ENCODE peak calls at places on chromosome 14, in five cellular contexts. M is CD4-positive, alpha-beta memory T cell; J is esophagus squamous epithelium; H is effector memory CD4-positive, alpha-beta T cell; W is PC-3. D is an unnamed sample.

GRCh38 chr14:55180434-55180833 is 11.0 kb downstream of the DLGAP5 start:
- DNase-seq in M (no peak), J (no peak), H (no peak), W (no peak), D (no peak)

GRCh38 chr14:90381999-90382451 is 14.8 kb upstream of the CALM1 start:
- DNase-seq in M (no peak), J (no peak), H (peak; percentile 8), W (peak; percentile 43), D (no peak)

GRCh38 chr14:69154779-69155178 is 1.9 kb upstream of the DCAF5 start:
- DNase-seq in M (no peak), J (no peak), H (no peak), W (peak; percentile 70), D (no peak)

GRCh38 chr14:45716506-45716905 is 463.5 kb upstream of the MIS18BP1 start:
- DNase-seq in M (no peak), J (no peak), H (no peak), W (peak; percentile 50), D (no peak)

GRCh38 chr14:99758915-99759545 is 34.2 kb upstream of the EML1 start:
- DNase-seq in M (no peak), J (no peak), H (no peak), W (no peak), D (no peak)

GRCh38 chr14:104101086-104101621 is 15.7 kb downstream of the ASPG start:
- DNase-seq in M (no peak), J (no peak), H (no peak), W (no peak), D (no peak)

GRCh38 chr14:21201732-21202462 is 46.0 kb upstream of the OR5AU1 start:
- DNase-seq in M (no peak), J (no peak), H (no peak), W (no peak), D (no peak)

GRCh38 chr14:90903101-90903500 is 86.9 kb upstream of the TTC7B start:
- DNase-seq in M (peak; percentile 62), J (no peak), H (peak; percentile 29), W (peak; percentile 75), D (peak; percentile 60)

GRCh38 chr14:34347683-34348082 is 114.4 kb downstream of the SPTSSA start:
- DNase-seq in M (no peak), J (no peak), H (no peak), W (no peak), D (no peak)

GRCh38 chr14:45891417-45892080 is 638.5 kb upstream of the MIS18BP1 start:
- DNase-seq in M (no peak), J (no peak), H (no peak), W (peak; percentile 87), D (no peak)

GRCh38 chr14:99732436-99733220 is 48.5 kb downstream of the CYP46A1 start:
- DNase-seq in M (no peak), J (no peak), H (no peak), W (no peak), D (no peak)

GRCh38 chr14:20400965-20401593 is 12.2 kb downstream of the TEP1 start:
- DNase-seq in M (no peak), J (no peak), H (no peak), W (peak; percentile 98), D (no peak)

GRCh38 chr14:103372552-103373304 is 12.5 kb upstream of the MARK3 start:
- DNase-seq in M (no peak), J (no peak), H (no peak), W (peak; percentile 97), D (no peak)

GRCh38 chr14:83561261-83561660 is 1968.7 kb upstream of the FLRT2 start:
- DNase-seq in M (no peak), J (no peak), H (no peak), W (no peak), D (no peak)

GRCh38 chr14:76311410-76311758 is 64.6 kb upstream of the ESRRB start:
- DNase-seq in M (no peak), J (no peak), H (no peak), W (no peak), D (no peak)

GRCh38 chr14:76307786-76308780 is 67.9 kb upstream of the ESRRB start:
- DNase-seq in M (no peak), J (no peak), H (no peak), W (peak; percentile 30), D (no peak)

GRCh38 chr14:76312821-76313220 is 63.1 kb upstream of the ESRRB start:
- DNase-seq in M (no peak), J (no peak), H (no peak), W (no peak), D (no peak)

GRCh38 chr14:76313303-76313702 is 62.6 kb upstream of the ESRRB start:
- DNase-seq in M (no peak), J (no peak), H (no peak), W (no peak), D (no peak)

GRCh38 chr14:76309572-76310551 is 66.1 kb upstream of the ESRRB start:
- DNase-seq in M (no peak), J (no peak), H (no peak), W (no peak), D (no peak)
- H3K4me3 ChIP-seq in M (no peak overlapping the region), J (no peak overlapping the region), H (no peak overlapping the region), W (no peak overlapping the region), D (no peak overlapping the region)

DNA sequence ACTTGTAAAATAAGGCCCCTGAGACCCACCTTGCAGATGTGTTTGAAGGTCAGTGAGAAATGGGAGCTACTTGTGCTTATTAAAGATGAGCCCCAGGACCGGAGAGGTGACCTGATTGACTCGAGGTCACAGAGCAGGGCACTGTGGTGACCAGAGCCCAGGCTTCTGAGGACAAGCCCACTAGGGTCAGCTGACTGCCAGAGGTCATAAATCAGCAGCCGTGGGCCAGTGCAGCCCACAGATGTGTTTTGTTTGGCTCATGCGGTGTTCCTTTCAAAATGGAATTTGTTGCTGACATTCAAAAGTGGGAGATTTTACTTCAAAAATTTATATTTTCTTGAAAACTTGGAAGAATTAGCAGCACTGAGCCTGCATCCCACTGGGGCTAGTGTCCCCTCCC is 24.5 kb downstream of the JDP2 start:
- DNase-seq in M (no peak), J (no peak), H (no peak), W (no peak), D (no peak)
- H3K4me1 ChIP-seq in M (no peaks in the 10 kb centered on the region), J (peaks cover 99% of the 10 kb centered on the region), H (no peaks in the 10 kb centered on the region), W (peaks cover 24% of the 10 kb centered on the region), D (no peaks in the 10 kb centered on the region)

GRCh38 chr14:37036669-37037341 is 135.6 kb downstream of the SLC25A21 start:
- DNase-seq in M (no peak), J (no peak), H (no peak), W (peak; percentile 60), D (no peak)
- H3K4me3 ChIP-seq in M (no peak overlapping the region), J (no peak overlapping the region), H (no peak overlapping the region), W (no peak overlapping the region), D (no peak overlapping the region)

GRCh38 chr14:95226801-95227200 is 69.5 kb upstream of the DICER1 start:
- DNase-seq in M (no peak), J (no peak), H (no peak), W (no peak), D (no peak)

GRCh38 chr14:95225251-95225887 is 68.0 kb upstream of the DICER1 start:
- DNase-seq in M (no peak), J (no peak), H (no peak), W (no peak), D (no peak)

GRCh38 chr14:95222151-95222631 is 64.9 kb upstream of the DICER1 start:
- DNase-seq in M (no peak), J (no peak), H (no peak), W (peak; percentile 5), D (no peak)

GRCh38 chr14:95220663-95221231 is 63.4 kb upstream of the DICER1 start:
- DNase-seq in M (no peak), J (no peak), H (no peak), W (no peak), D (no peak)

GRCh38 chr14:95222870-95223398 is 65.6 kb upstream of the DICER1 start:
- DNase-seq in M (no peak), J (no peak), H (no peak), W (no peak), D (no peak)
- H3K4me1 ChIP-seq in M (no peaks in the 10 kb centered on the region), J (peaks cover 3% of the 10 kb centered on the region), H (no peaks in the 10 kb centered on the region), W (no peaks in the 10 kb centered on the region), D (no peaks in the 10 kb centered on the region)

GRCh38 chr14:23080474-23080873 is 14.5 kb downstream of the ACIN1 start:
- DNase-seq in M (no peak), J (no peak), H (no peak), W (no peak), D (no peak)

GRCh38 chr14:23078692-23079116 is 16.2 kb downstream of the ACIN1 start:
- DNase-seq in M (no peak), J (no peak), H (no peak), W (peak; percentile 96), D (no peak)

GRCh38 chr14:23076785-23077408 is 18.0 kb downstream of the ACIN1 start:
- DNase-seq in M (peak; percentile 25), J (no peak), H (no peak), W (peak; percentile 62), D (no peak)

GRCh38 chr14:23077962-23078361 is 17.0 kb downstream of the ACIN1 start:
- DNase-seq in M (no peak), J (no peak), H (no peak), W (no peak), D (no peak)

DNA sequence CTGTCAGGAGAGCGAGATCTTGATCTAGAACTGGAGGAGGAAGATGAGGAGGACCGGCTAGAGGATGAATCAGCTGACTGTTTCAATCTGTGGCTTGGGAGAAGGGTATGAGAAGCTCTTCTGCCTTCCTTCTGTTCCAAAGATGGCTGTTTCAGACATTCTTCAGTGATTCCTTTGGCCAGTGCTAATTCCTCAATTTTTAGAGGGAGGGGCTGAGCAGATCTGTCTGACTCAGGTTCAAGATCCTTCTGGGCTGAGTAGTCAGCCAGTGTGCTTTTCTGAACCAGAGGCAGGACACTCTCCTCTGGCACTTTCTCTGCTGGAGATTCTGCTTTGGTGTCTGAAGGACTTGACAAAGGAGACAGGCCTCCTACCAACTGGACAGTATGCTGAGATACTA is 15.2 kb downstream of the ACIN1 start:
- DNase-seq in M (no peak), J (no peak), H (no peak), W (no peak), D (no peak)
- H3K4me3 ChIP-seq in M (no peak overlapping the region), J (no peak overlapping the region), H (no peak overlapping the region), W (no peak overlapping the region), D (no peak overlapping the region)

DNA sequence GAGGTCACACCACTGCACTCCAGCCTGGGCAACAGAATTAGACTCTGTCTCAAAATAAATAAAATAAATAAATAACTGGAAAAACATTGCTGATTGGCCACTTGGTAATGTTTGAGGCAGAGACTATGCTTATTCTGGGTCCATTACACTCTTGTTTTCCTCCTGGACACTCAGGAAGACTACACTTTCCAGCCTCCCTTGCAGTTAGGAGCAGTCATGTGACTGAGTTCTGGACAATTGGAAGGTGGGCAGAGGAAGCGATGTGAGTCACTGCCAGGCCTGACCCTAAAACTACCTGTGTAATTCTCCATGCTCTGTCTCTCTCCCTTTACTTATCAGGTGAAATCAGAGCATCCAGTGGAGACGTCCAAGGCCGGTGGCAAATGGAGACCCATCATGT is 74.4 kb downstream of the VCPKMT start:
- DNase-seq in M (no peak), J (no peak), H (no peak), W (no peak), D (no peak)
- H3K4me1 ChIP-seq in M (peaks cover 93% of the 10 kb centered on the region), J (peaks cover 91% of the 10 kb centered on the region), H (peaks cover 82% of the 10 kb centered on the region), W (peaks cover 76% of the 10 kb centered on the region), D (peaks cover 70% of the 10 kb centered on the region)

D was measured in naive thymus-derived CD4-positive, alpha-beta T cell.